ENCODE peak calls at places on chromosomes 16 and 17, in seven cellular contexts. One of them, this sample, is unnamed.

GRCh38 chr16:4937782-4938682 is 1.1 kb upstream of the PPL start:
- DNase-seq in hepatic stellate cell: no peak
- DNase-seq in cardiac septum: no peak
- DNase-seq in mesendoderm: no peak
- DNase-seq in effector CD4-positive, alpha-beta T cell: no peak
- DNase-seq in PC-9: no peak
- DNase-seq in neural crest cell: no peak
- DNase-seq in this sample: no peak

GRCh38 chr16:56314244-56314850 is 111.0 kb downstream of the AMFR start:
- DNase-seq in PC-9: no peak
- DNase-seq in effector CD4-positive, alpha-beta T cell: no peak
- DNase-seq in cardiac septum: no peak
- DNase-seq in hepatic stellate cell: no peak
- DNase-seq in mesendoderm: no peak
- DNase-seq in neural crest cell: no peak
- DNase-seq in this sample: no peak

GRCh38 chr17:60641810-60642220 is 35.8 kb upstream of the BCAS3 start:
- DNase-seq in cardiac septum: no peak
- DNase-seq in hepatic stellate cell: peak
- DNase-seq in neural crest cell: peak
- DNase-seq in mesendoderm: peak
- DNase-seq in effector CD4-positive, alpha-beta T cell: peak
- DNase-seq in PC-9: peak
- DNase-seq in this sample: peak

GRCh38 chr17:41065829-41066624 is at the start of gene KRTAP2-4:
- DNase-seq in cardiac septum: no peak
- DNase-seq in effector CD4-positive, alpha-beta T cell: no peak
- DNase-seq in mesendoderm: no peak
- DNase-seq in PC-9: peak
- DNase-seq in hepatic stellate cell: peak
- DNase-seq in neural crest cell: no peak
- DNase-seq in this sample: no peak

GRCh38 chr16:65740716-65741115 is 618.9 kb upstream of the CDH11 start:
- DNase-seq in effector CD4-positive, alpha-beta T cell: no peak
- DNase-seq in hepatic stellate cell: no peak
- DNase-seq in cardiac septum: no peak
- DNase-seq in mesendoderm: no peak
- DNase-seq in neural crest cell: no peak
- DNase-seq in PC-9: no peak
- DNase-seq in this sample: no peak

GRCh38 chr17:71975998-71976649 is 144.7 kb upstream of the SOX9 start:
- DNase-seq in effector CD4-positive, alpha-beta T cell: no peak
- DNase-seq in hepatic stellate cell: peak
- DNase-seq in mesendoderm: peak
- DNase-seq in PC-9: peak
- DNase-seq in neural crest cell: peak
- DNase-seq in cardiac septum: peak
- DNase-seq in this sample: no peak

GRCh38 chr17:43784068-43784467 is 3.8 kb downstream of the CFAP97D1 start:
- DNase-seq in cardiac septum: no peak
- DNase-seq in neural crest cell: no peak
- DNase-seq in effector CD4-positive, alpha-beta T cell: no peak
- DNase-seq in hepatic stellate cell: no peak
- DNase-seq in mesendoderm: no peak
- DNase-seq in PC-9: no peak
- DNase-seq in this sample: no peak

GRCh38 chr16:87956771-87957279 is 5.6 kb downstream of the BANP start:
- DNase-seq in neural crest cell: peak
- DNase-seq in effector CD4-positive, alpha-beta T cell: no peak
- DNase-seq in hepatic stellate cell: no peak
- DNase-seq in cardiac septum: peak
- DNase-seq in mesendoderm: peak
- DNase-seq in PC-9: peak
- DNase-seq in this sample: peak

GRCh38 chr17:82463391-82463790 is 4.8 kb downstream of the NARF start:
- DNase-seq in hepatic stellate cell: no peak
- DNase-seq in cardiac septum: no peak
- DNase-seq in neural crest cell: no peak
- DNase-seq in PC-9: no peak
- DNase-seq in effector CD4-positive, alpha-beta T cell: no peak
- DNase-seq in mesendoderm: no peak
- DNase-seq in this sample: peak

GRCh38 chr17:27403480-27404005 is 52.7 kb upstream of the KSR1 start:
- DNase-seq in effector CD4-positive, alpha-beta T cell: no peak
- DNase-seq in neural crest cell: no peak
- DNase-seq in cardiac septum: no peak
- DNase-seq in mesendoderm: no peak
- DNase-seq in PC-9: no peak
- DNase-seq in hepatic stellate cell: no peak
- DNase-seq in this sample: no peak

GRCh38 chr16:58025351-58026138 is at the start of gene MMP15:
- DNase-seq in cardiac septum: no peak
- DNase-seq in hepatic stellate cell: peak
- DNase-seq in PC-9: peak
- DNase-seq in mesendoderm: peak
- DNase-seq in effector CD4-positive, alpha-beta T cell: peak
- DNase-seq in neural crest cell: peak
- DNase-seq in this sample: peak

GRCh38 chr17:38706625-38707298 is 1.7 kb downstream of the MLLT6 start:
- DNase-seq in cardiac septum: no peak
- DNase-seq in mesendoderm: no peak
- DNase-seq in PC-9: no peak
- DNase-seq in effector CD4-positive, alpha-beta T cell: peak
- DNase-seq in hepatic stellate cell: peak
- DNase-seq in neural crest cell: no peak
- DNase-seq in this sample: peak

GRCh38 chr16:79211581-79211980 is 389.0 kb downstream of the MAF start:
- DNase-seq in mesendoderm: no peak
- DNase-seq in cardiac septum: no peak
- DNase-seq in effector CD4-positive, alpha-beta T cell: no peak
- DNase-seq in PC-9: no peak
- DNase-seq in neural crest cell: no peak
- DNase-seq in hepatic stellate cell: no peak
- DNase-seq in this sample: no peak

GRCh38 chr17:81733507-81734404 is 21.7 kb downstream of the SLC25A10 start:
- DNase-seq in PC-9: peak
- DNase-seq in effector CD4-positive, alpha-beta T cell: peak
- DNase-seq in hepatic stellate cell: peak
- DNase-seq in neural crest cell: peak
- DNase-seq in cardiac septum: peak
- DNase-seq in mesendoderm: peak
- DNase-seq in this sample: peak

GRCh38 chr17:47057831-47058230 is 78.8 kb upstream of the RPRML start:
- DNase-seq in PC-9: no peak
- DNase-seq in effector CD4-positive, alpha-beta T cell: no peak
- DNase-seq in neural crest cell: no peak
- DNase-seq in mesendoderm: no peak
- DNase-seq in cardiac septum: no peak
- DNase-seq in hepatic stellate cell: no peak
- DNase-seq in this sample: no peak

GRCh38 chr17:15106540-15106939 is 158.6 kb downstream of the PMP22 start:
- DNase-seq in hepatic stellate cell: no peak
- DNase-seq in PC-9: no peak
- DNase-seq in cardiac septum: no peak
- DNase-seq in mesendoderm: peak
- DNase-seq in neural crest cell: no peak
- DNase-seq in effector CD4-positive, alpha-beta T cell: no peak
- DNase-seq in this sample: no peak

GRCh38 chr17:77131919-77132318 is 8.8 kb upstream of the SEC14L1 start:
- DNase-seq in effector CD4-positive, alpha-beta T cell: no peak
- DNase-seq in cardiac septum: no peak
- DNase-seq in PC-9: no peak
- DNase-seq in neural crest cell: no peak
- DNase-seq in mesendoderm: no peak
- DNase-seq in hepatic stellate cell: peak
- DNase-seq in this sample: no peak

GRCh38 chr17:81431545-81432482 is 36.6 kb downstream of the BAHCC1 start:
- DNase-seq in effector CD4-positive, alpha-beta T cell: no peak
- DNase-seq in mesendoderm: no peak
- DNase-seq in PC-9: no peak
- DNase-seq in neural crest cell: no peak
- DNase-seq in hepatic stellate cell: no peak
- DNase-seq in cardiac septum: no peak
- DNase-seq in this sample: no peak

GRCh38 chr17:13024526-13025263 is 6.9 kb upstream of the ELAC2 start:
- DNase-seq in neural crest cell: peak
- DNase-seq in effector CD4-positive, alpha-beta T cell: peak
- DNase-seq in cardiac septum: peak
- DNase-seq in mesendoderm: peak
- DNase-seq in PC-9: no peak
- DNase-seq in hepatic stellate cell: peak
- DNase-seq in this sample: peak

GRCh38 chr17:1227917-1228751 is 42.1 kb upstream of the BHLHA9 start:
- DNase-seq in PC-9: no peak
- DNase-seq in hepatic stellate cell: no peak
- DNase-seq in neural crest cell: no peak
- DNase-seq in cardiac septum: no peak
- DNase-seq in mesendoderm: peak
- DNase-seq in effector CD4-positive, alpha-beta T cell: no peak
- DNase-seq in this sample: no peak

GRCh38 chr16:72013888-72014538 is 5.5 kb downstream of the DHODH start:
- DNase-seq in cardiac septum: no peak
- DNase-seq in mesendoderm: peak
- DNase-seq in hepatic stellate cell: no peak
- DNase-seq in PC-9: no peak
- DNase-seq in effector CD4-positive, alpha-beta T cell: no peak
- DNase-seq in neural crest cell: no peak
- DNase-seq in this sample: peak

GRCh38 chr17:68326681-68327080 is 35.4 kb downstream of the ARSG start:
- DNase-seq in effector CD4-positive, alpha-beta T cell: no peak
- DNase-seq in cardiac septum: no peak
- DNase-seq in PC-9: no peak
- DNase-seq in hepatic stellate cell: no peak
- DNase-seq in neural crest cell: no peak
- DNase-seq in mesendoderm: no peak
- DNase-seq in this sample: no peak

GRCh38 chr17:64780096-64781012 is 118.2 kb upstream of the SMURF2 start:
- DNase-seq in neural crest cell: no peak
- DNase-seq in hepatic stellate cell: peak
- DNase-seq in mesendoderm: peak
- DNase-seq in effector CD4-positive, alpha-beta T cell: peak
- DNase-seq in PC-9: peak
- DNase-seq in cardiac septum: peak
- DNase-seq in this sample: peak

GRCh38 chr17:27559506-27559931 is 71.5 kb upstream of the LGALS9 start:
- DNase-seq in cardiac septum: no peak
- DNase-seq in neural crest cell: no peak
- DNase-seq in effector CD4-positive, alpha-beta T cell: no peak
- DNase-seq in PC-9: no peak
- DNase-seq in mesendoderm: no peak
- DNase-seq in hepatic stellate cell: peak
- DNase-seq in this sample: no peak

GRCh38 chr17:3796110-3796821 is 4.7 kb downstream of the ITGAE start:
- DNase-seq in cardiac septum: no peak
- DNase-seq in neural crest cell: no peak
- DNase-seq in effector CD4-positive, alpha-beta T cell: peak
- DNase-seq in mesendoderm: no peak
- DNase-seq in PC-9: no peak
- DNase-seq in hepatic stellate cell: no peak
- DNase-seq in this sample: no peak